ENCODE peak calls at places on chromosome 6, in eight cellular contexts. R is AG04450, M is tibial nerve, C is left lung, J is fibroblast of lung, E is left ventricle myocardium inferior, O is neural progenitor cell, X is heart left ventricle. A is an unnamed sample.

GRCh38 chr6:110053395-110054240 is 75.5 kb downstream of the GPR6 start:
- DNase-seq in R (peak), M (no peak), C (no peak), J (peak), E (no peak), O (peak), X (peak), A (no peak)

GRCh38 chr6:53878808-53879207 is 84.0 kb downstream of the LRRC1 start:
- DNase-seq in R (no peak), M (no peak), C (no peak), J (no peak), E (no peak), O (no peak), X (no peak), A (no peak)

GRCh38 chr6:125789167-125789566 is 1.6 kb upstream of the NCOA7 start:
- DNase-seq in R (no peak), M (peak), C (no peak), J (no peak), E (no peak), O (no peak), X (no peak), A (peak)

GRCh38 chr6:110523461-110524021 is 47.1 kb upstream of the SLC22A16 start:
- DNase-seq in R (no peak), M (no peak), C (no peak), J (no peak), E (no peak), O (no peak), X (no peak), A (no peak)

GRCh38 chr6:43948527-43949450 is 178.5 kb downstream of the MRPL14 start:
- DNase-seq in R (peak), M (no peak), C (no peak), J (peak), E (no peak), O (no peak), X (no peak), A (no peak)

GRCh38 chr6:139373154-139373927 is 1.1 kb downstream of the CITED2 start:
- DNase-seq in R (no peak), M (peak), C (peak), J (peak), E (peak), O (peak), X (peak), A (peak)

GRCh38 chr6:159983641-159984080 is 14.8 kb downstream of the IGF2R start:
- DNase-seq in R (no peak), M (no peak), C (no peak), J (no peak), E (no peak), O (no peak), X (no peak), A (no peak)

GRCh38 chr6:79927758-79928157 is 19.6 kb downstream of the ELOVL4 start:
- DNase-seq in R (no peak), M (no peak), C (no peak), J (no peak), E (no peak), O (no peak), X (no peak), A (no peak)

GRCh38 chr6:75602164-75602896 is 650 bp downstream of the SENP6 start:
- DNase-seq in R (no peak), M (no peak), C (peak), J (peak), E (peak), O (peak), X (peak), A (peak)

GRCh38 chr6:52691718-52692117 is 20.8 kb downstream of the TMEM14A start:
- DNase-seq in R (no peak), M (no peak), C (no peak), J (peak), E (no peak), O (no peak), X (no peak), A (no peak)

GRCh38 chr6:35385457-35386202 is 43.3 kb downstream of the PPARD start:
- DNase-seq in R (no peak), M (peak), C (no peak), J (peak), E (peak), O (no peak), X (peak), A (no peak)

GRCh38 chr6:87375315-87375714 is 30.7 kb downstream of the C6orf163 start:
- DNase-seq in R (no peak), M (no peak), C (no peak), J (no peak), E (no peak), O (no peak), X (no peak), A (no peak)

GRCh38 chr6:149335924-149336323 is 18.4 kb downstream of the TAB2 start:
- DNase-seq in R (no peak), M (no peak), C (no peak), J (peak), E (no peak), O (no peak), X (no peak), A (peak)

GRCh38 chr6:79028641-79029314 is 49.3 kb downstream of the PHIP start:
- DNase-seq in R (no peak), M (no peak), C (no peak), J (no peak), E (no peak), O (no peak), X (no peak), A (no peak)

GRCh38 chr6:161181136-161181535 is 92.7 kb downstream of the AGPAT4 start:
- DNase-seq in R (no peak), M (no peak), C (no peak), J (no peak), E (no peak), O (no peak), X (no peak), A (no peak)

GRCh38 chr6:136547336-136547735 is 2.9 kb downstream of the MAP7 start:
- DNase-seq in R (no peak), M (no peak), C (no peak), J (peak), E (no peak), O (peak), X (no peak), A (no peak)

GRCh38 chr6:43738877-43739641 is 31.0 kb upstream of the VEGFA start:
- DNase-seq in R (no peak), M (no peak), C (no peak), J (no peak), E (no peak), O (no peak), X (no peak), A (no peak)

GRCh38 chr6:101114703-101115102 is 233.6 kb upstream of the ASCC3 start:
- DNase-seq in R (no peak), M (no peak), C (no peak), J (peak), E (no peak), O (peak), X (no peak), A (no peak)

GRCh38 chr6:9233686-9234085 is 798.3 kb upstream of the SLC35B3 start:
- DNase-seq in R (no peak), M (no peak), C (no peak), J (no peak), E (no peak), O (no peak), X (no peak), A (no peak)

GRCh38 chr6:56708810-56709597 is 66.3 kb upstream of the DST start:
- DNase-seq in R (no peak), M (no peak), C (no peak), J (peak), E (no peak), O (peak), X (no peak), A (no peak)

GRCh38 chr6:107663308-107663707 is 160.8 kb downstream of the SCML4 start:
- DNase-seq in R (no peak), M (no peak), C (no peak), J (no peak), E (no peak), O (no peak), X (no peak), A (no peak)

GRCh38 chr6:64664480-64664879 is 1028.9 kb downstream of the PHF3 start:
- DNase-seq in R (no peak), M (no peak), C (no peak), J (no peak), E (no peak), O (no peak), X (no peak), A (no peak)

GRCh38 chr6:36968266-36968977 is 13.9 kb downstream of the PI16 start:
- DNase-seq in R (no peak), M (peak), C (no peak), J (peak), E (peak), O (no peak), X (peak), A (no peak)

GRCh38 chr6:24321538-24322162 is 36.2 kb downstream of the DCDC2 start:
- DNase-seq in R (no peak), M (no peak), C (no peak), J (no peak), E (no peak), O (no peak), X (no peak), A (no peak)

DNA sequence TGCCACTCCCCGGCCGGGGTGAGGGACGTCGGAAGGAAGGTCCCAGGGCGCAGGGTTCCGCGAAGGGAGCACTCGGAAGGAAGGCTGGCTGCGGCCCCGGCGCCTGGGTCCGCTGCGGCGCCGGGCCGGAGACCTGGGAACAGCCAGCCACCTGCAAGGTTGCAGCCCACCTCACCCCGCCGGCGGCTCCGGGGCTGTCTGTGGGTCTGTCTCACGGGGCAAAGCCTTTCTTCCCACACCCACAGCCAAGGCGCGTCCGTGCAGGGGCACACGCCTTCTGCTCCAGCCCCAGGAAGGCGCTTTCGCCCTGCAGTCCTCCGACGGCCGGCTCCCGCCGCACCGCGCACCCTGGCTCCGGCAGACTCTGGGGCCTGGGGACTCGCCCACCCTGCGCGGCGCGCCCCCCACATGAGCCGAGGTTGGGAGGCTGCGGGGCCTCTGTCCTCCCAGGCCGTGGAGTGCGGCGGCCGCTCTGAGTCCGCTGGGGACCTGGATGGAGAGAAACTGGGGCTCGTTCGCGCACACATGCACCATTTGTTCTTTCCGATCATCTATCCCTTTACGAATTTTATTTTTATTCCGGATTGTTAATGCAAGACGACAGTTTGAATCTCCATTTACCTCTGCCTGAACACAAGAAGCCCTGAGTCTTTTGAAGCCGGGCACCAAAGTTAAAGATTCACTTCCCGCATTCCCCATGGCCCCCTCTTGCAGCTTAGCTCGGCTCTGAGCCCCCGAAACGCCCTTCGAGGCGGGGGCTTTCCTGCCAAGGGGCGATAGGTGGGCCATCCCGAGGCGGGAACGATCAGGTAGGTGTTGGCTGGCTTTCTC is 4.5 kb upstream of the FOXC1 start:
- DNase-seq in R (no peak), M (no peak), C (no peak), J (no peak), E (no peak), O (peak), X (no peak), A (no peak)
- H3K4me3 ChIP-seq in R (peak), M (peak), C (peak), J (no peak), E (peak), O (peak), X (peak), A (peak)

GRCh38 chr6:25930532-25931410 is at the start of gene SLC17A2:
- DNase-seq in R (no peak), M (no peak), C (no peak), J (no peak), E (no peak), O (no peak), X (no peak), A (no peak)
- TF ChIP-seq CTCF in R (no peak), M (no peak), C (no peak), J (no peak), E (no peak), O (no peak), X (no peak), A (no peak)

GRCh38 chr6:16729183-16729696 is 32.0 kb downstream of the ATXN1 start:
- DNase-seq in R (no peak), M (no peak), C (no peak), J (peak), E (no peak), O (no peak), X (no peak), A (no peak)
- H3K27ac ChIP-seq in R (peak), M (no peak), C (peak), J (no peak), E (no peak), O (no peak), X (no peak), A (no peak)

GRCh38 chr6:123562677-123563076 is 74.1 kb downstream of the TRDN start:
- DNase-seq in R (no peak), M (no peak), C (no peak), J (no peak), E (no peak), O (no peak), X (no peak), A (no peak)
- H3K4me3 ChIP-seq in R (no peak), M (no peak), C (no peak), J (no peak), E (no peak), O (no peak), X (no peak), A (no peak)

GRCh38 chr6:84763397-84764331 is 734 bp downstream of the TBX18 start:
- DNase-seq in R (no peak), M (peak), C (peak), J (peak), E (peak), O (peak), X (peak), A (no peak)
- TF ChIP-seq CTCF in R (no peak), M (no peak), C (no peak), J (no peak), E (no peak), O (no peak), X (no peak), A (no peak)

GRCh38 chr6:6688283-6688682 is 99.8 kb downstream of the LY86 start:
- DNase-seq in R (no peak), M (no peak), C (no peak), J (peak), E (no peak), O (peak), X (no peak), A (no peak)
- H3K27ac ChIP-seq in R (no peak), M (no peak), C (peak), J (no peak), E (peak), O (no peak), X (no peak), A (peak)

DNA sequence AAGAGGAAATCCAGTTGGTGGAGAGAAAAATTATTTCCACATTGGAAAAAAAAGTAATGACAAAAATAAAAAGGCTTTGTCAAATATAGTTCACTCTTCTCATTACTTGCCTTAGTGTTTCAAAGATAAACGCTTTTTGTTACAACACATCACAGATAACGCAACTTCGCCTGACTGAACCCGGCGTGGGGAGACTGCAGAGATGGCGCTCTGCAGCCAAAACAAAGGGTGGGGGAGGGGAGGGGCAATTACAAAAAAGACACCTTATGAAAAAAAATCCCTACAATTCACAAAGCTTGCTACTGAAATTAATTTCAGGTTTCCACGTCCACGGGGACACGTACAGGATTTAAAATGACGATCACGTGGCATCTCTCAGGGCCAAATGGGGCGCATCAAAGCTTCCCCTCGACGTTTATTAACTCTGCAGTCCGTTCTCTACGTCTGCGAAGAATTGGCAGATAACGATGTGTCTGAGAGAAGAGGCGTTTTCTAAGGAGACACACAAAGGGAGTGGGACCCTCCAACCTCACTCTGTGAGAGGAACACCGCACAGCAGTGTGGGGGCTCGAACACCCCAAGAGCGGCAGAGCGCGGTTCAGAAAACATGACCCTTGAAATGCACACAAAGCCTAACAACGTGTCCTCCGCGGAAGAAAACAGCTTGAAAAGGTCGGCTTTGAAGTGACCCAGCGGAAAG is 1.5 kb upstream of the AFDN start:
- DNase-seq in R (no peak), M (peak), C (no peak), J (peak), E (no peak), O (peak), X (no peak), A (no peak)
- H3K4me3 ChIP-seq in R (peak), M (peak), C (peak), J (peak), E (peak), O (peak), X (peak), A (peak)

GRCh38 chr6:117280922-117281321 is 15.6 kb downstream of the VGLL2 start:
- DNase-seq in R (no peak), M (no peak), C (no peak), J (no peak), E (no peak), O (no peak), X (no peak), A (no peak)
- TF ChIP-seq CTCF in R (peak), M (no peak), C (no peak), J (no peak), E (peak), O (peak), X (no peak), A (peak)

GRCh38 chr6:5205035-5205469 is 55.7 kb downstream of the LYRM4 start:
- DNase-seq in R (no peak), M (no peak), C (no peak), J (no peak), E (peak), O (peak), X (peak), A (no peak)
- H3K27ac ChIP-seq in R (no peak), M (peak), C (no peak), J (no peak), E (peak), O (no peak), X (peak), A (no peak)

GRCh38 chr6:3735029-3735605 is 16.4 kb downstream of the PXDC1 start:
- DNase-seq in R (no peak), M (no peak), C (no peak), J (no peak), E (no peak), O (no peak), X (no peak), A (no peak)

GRCh38 chr6:3733321-3733925 is 18.1 kb downstream of the PXDC1 start:
- DNase-seq in R (no peak), M (no peak), C (no peak), J (no peak), E (no peak), O (no peak), X (no peak), A (no peak)

GRCh38 chr6:3734023-3734422 is 17.5 kb downstream of the PXDC1 start:
- DNase-seq in R (no peak), M (no peak), C (no peak), J (no peak), E (no peak), O (no peak), X (no peak), A (no peak)

GRCh38 chr6:3731700-3732099 is 19.8 kb downstream of the PXDC1 start:
- DNase-seq in R (no peak), M (no peak), C (no peak), J (no peak), E (no peak), O (no peak), X (no peak), A (no peak)

GRCh38 chr6:3732345-3733141 is 19.0 kb downstream of the PXDC1 start:
- DNase-seq in R (peak), M (peak), C (peak), J (peak), E (peak), O (peak), X (peak), A (peak)
- H3K4me3 ChIP-seq in R (no peak), M (no peak), C (no peak), J (no peak), E (no peak), O (no peak), X (no peak), A (no peak)

A was measured in gastrocnemius medialis.